ENCODE peak calls at places on chromosomes 5 and 9, in eight cellular contexts. C, P, J, X, N, H, L and M are unnamed samples.

GRCh38 chr5:173201636-173202265 is 33.3 kb downstream of the NKX2-5 start:
- DNase-seq in C (peak; percentile 72), P (no peak), J (peak; percentile 17), X (no peak), N (peak; percentile 34), H (no peak), L (peak; percentile 49), M (peak; percentile 82)

GRCh38 chr5:172773481-172774469 is 2.8 kb upstream of the DUSP1 start:
- DNase-seq in C (peak; percentile 51), P (no peak), J (no peak), X (no peak), N (no peak), H (no peak), L (no peak), M (no peak)

GRCh38 chr5:156327306-156327705 is 342 bp downstream of the SGCD start:
- DNase-seq in C (no peak), P (no peak), J (no peak), X (no peak), N (no peak), H (no peak), L (no peak), M (no peak)

GRCh38 chr5:80109549-80110478 is 74.7 kb downstream of the THBS4 start:
- DNase-seq in C (no peak), P (no peak), J (no peak), X (peak; percentile 71), N (no peak), H (peak; percentile 52), L (no peak), M (no peak)

GRCh38 chr5:143931389-143931984 is 119.5 kb downstream of the HMHB1 start:
- DNase-seq in C (no peak), P (no peak), J (no peak), X (no peak), N (no peak), H (no peak), L (no peak), M (no peak)

GRCh38 chr9:91119147-91119546 is 242.6 kb downstream of the AUH start:
- DNase-seq in C (peak; percentile 77), P (no peak), J (no peak), X (no peak), N (no peak), H (no peak), L (no peak), M (no peak)

GRCh38 chr9:101087426-101087825 is 58.9 kb downstream of the PLPPR1 start:
- DNase-seq in C (no peak), P (no peak), J (no peak), X (no peak), N (no peak), H (no peak), L (no peak), M (no peak)

GRCh38 chr5:10199700-10200099 is 50.0 kb downstream of the ATPSCKMT start:
- DNase-seq in C (no peak), P (no peak), J (no peak), X (no peak), N (no peak), H (no peak), L (no peak), M (no peak)

GRCh38 chr9:72149231-72149975 is at the start of gene GDA:
- DNase-seq in C (no peak), P (no peak), J (peak; percentile 25), X (no peak), N (no peak), H (no peak), L (peak; percentile 68), M (peak; percentile 40)

GRCh38 chr9:93501406-93501805 is 48.0 kb upstream of the FAM120AOS start:
- DNase-seq in C (no peak), P (no peak), J (no peak), X (no peak), N (no peak), H (no peak), L (no peak), M (no peak)

GRCh38 chr5:79513519-79514390 is at the start of gene HOMER1:
- DNase-seq in C (peak; percentile 73), P (peak; percentile 85), J (no peak), X (peak; percentile 93), N (peak; percentile 58), H (no peak), L (peak; percentile 41), M (peak; percentile 78)

GRCh38 chr9:32589083-32589713 is 16.2 kb upstream of the NDUFB6 start:
- DNase-seq in C (peak; percentile 57), P (peak; percentile 34), J (no peak), X (peak; percentile 58), N (peak; percentile 28), H (no peak), L (peak; percentile 38), M (peak; percentile 53)

GRCh38 chr5:78264600-78264999 is 29.9 kb downstream of the AP3B1 start:
- DNase-seq in C (no peak), P (no peak), J (no peak), X (no peak), N (no peak), H (no peak), L (no peak), M (no peak)

GRCh38 chr5:168683247-168683926 is 104.2 kb upstream of the PANK3 start:
- DNase-seq in C (no peak), P (peak; percentile 37), J (no peak), X (no peak), N (no peak), H (no peak), L (no peak), M (no peak)

DNA sequence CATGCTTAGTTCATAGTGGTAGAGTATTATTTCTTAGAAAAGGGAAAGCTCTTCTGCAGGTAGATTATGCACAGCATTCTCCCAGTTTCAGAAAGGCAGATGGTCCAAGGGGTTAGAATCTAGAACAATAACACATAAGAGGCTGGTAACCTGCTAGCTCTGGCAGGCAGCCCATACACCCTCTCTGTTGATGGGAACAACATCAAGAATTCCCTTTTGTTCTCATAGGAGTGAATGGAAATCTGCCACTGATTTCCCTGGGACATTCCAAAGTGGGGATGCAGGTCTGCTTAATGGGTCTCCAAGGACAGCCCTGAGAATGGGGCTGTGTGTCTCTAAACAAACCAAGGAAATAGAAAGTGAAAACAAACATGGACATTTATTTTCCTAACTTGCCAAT is 456.9 kb downstream of the EBF1 start:
- DNase-seq in C (no peak), P (no peak), J (no peak), X (no peak), N (no peak), H (no peak), L (no peak), M (no peak)
- TF ChIP-seq RAD21 in C (no peak), P (no peak), J (no peak), X (no peak), N (no peak), H (no peak), L (no peak), M (no peak)

GRCh38 chr5:130652178-130652577 is 512.9 kb downstream of the HINT1 start:
- DNase-seq in C (no peak), P (no peak), J (no peak), X (no peak), N (no peak), H (no peak), L (peak; percentile 21), M (peak; percentile 14)
- TF ChIP-seq RAD21 in C (no peak), P (no peak), J (no peak), X (no peak), N (no peak), H (no peak), L (no peak), M (no peak)

DNA sequence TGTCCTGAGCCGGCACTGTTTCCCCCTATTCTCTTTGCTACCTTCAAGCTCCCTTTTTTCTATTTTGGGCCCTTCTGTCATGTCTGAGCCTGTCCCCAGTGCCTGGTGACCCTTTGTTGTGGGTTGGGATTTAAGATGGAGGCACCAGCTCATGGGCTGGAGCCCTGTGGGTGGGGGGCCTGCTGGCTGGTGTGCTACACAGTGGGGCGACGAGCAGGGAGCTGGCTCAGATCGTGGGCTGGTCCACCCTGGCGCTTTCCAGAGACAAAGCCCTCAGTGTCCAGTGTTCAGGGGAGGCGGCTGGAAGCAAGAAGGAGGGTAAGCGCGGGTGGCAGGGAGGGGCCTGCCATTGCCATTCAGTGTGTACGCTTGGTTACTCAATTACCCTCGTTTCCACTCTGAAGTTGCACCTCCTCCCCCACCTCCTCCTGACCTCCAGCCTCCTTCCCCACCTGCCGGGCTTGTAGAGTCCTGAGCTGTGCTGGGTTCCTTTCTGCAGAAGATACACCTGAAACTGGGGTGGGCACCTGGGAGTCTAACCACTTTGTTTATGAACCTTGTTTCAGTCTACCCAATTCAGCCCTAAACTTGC is 49.8 kb downstream of the MVB12B start:
- DNase-seq in C (no peak), P (no peak), J (no peak), X (no peak), N (peak; percentile 90), H (no peak), L (no peak), M (no peak)
- TF ChIP-seq RAD21 in C (no peak), P (no peak), J (no peak), X (no peak), N (peak; percentile 19), H (no peak), L (no peak), M (no peak)

DNA sequence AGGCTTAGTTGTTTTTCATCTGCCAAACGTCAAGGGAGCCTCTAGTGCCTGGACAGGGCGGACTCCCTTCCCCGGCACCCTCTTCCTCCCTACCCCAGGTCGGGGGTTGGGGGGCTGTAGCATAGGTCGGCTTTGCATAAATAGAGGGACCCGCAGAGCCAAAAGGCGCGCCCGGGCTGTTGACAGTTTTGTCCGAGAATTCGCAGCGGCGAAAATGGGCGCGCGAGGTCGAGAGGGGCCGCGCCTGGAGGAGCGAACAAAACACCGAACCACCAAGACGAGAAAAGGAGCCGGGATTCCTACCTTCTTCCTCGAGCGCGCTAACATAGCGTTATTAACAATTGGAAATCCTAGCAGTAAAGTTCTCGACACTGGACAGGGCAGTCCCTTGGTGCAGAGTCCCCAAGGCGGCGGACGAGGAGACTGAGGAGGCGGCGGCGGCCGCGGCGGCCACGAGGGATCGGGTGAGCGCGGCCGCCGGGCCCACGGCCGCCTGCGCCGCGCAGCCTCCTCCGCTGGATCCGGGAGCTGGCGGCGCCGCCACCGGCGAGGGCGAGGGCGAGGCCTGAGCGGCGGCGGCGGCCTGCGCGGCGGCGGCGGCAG is 1.8 kb downstream of the FOXD1 start:
- DNase-seq in C (no peak), P (peak; percentile 25), J (no peak), X (no peak), N (no peak), H (no peak), L (no peak), M (no peak)
- TF ChIP-seq RAD21 in C (no peak), P (no peak), J (no peak), X (no peak), N (no peak), H (no peak), L (no peak), M (no peak)

GRCh38 chr5:65718576-65719310 is 3.2 kb downstream of the SGTB start:
- DNase-seq in C (no peak), P (no peak), J (no peak), X (no peak), N (no peak), H (no peak), L (no peak), M (no peak)

GRCh38 chr5:65727491-65728156 is 5.6 kb downstream of the NLN start:
- DNase-seq in C (no peak), P (no peak), J (no peak), X (no peak), N (no peak), H (no peak), L (no peak), M (no peak)

GRCh38 chr5:65721050-65721774 is 697 bp downstream of the SGTB start:
- DNase-seq in C (peak; percentile 83), P (peak; percentile 63), J (no peak), X (peak; percentile 72), N (peak; percentile 66), H (no peak), L (no peak), M (peak; percentile 46)

GRCh38 chr5:65721775-65722574 is at the start of the genes NLN and SGTB:
- DNase-seq in C (peak; percentile 66), P (peak; percentile 86), J (peak; percentile 46), X (peak; percentile 99), N (peak; percentile 63), H (no peak), L (peak; percentile 37), M (peak; percentile 74)

GRCh38 chr5:65722575-65723424 is 795 bp downstream of the NLN start:
- DNase-seq in C (peak; percentile 63), P (peak; percentile 72), J (no peak), X (peak; percentile 73), N (peak; percentile 29), H (no peak), L (peak; percentile 19), M (peak; percentile 65)
- TF ChIP-seq RAD21 in C (no peak), P (no peak), J (no peak), X (no peak), N (no peak), H (no peak), L (no peak), M (no peak)